ENCODE peak calls at places on chromosomes 6 and 20, in four cellular contexts. S is AG04450, W is hepatocyte, G is NCI-H345. A is an unnamed sample.

GRCh38 chr20:33914871-33915270 is 78.8 kb upstream of the RALY start:
- DNase-seq in S (peak), G (peak), W (no peak), A (no peak)

GRCh38 chr6:82178084-82178758 is 69.3 kb downstream of the IBTK start:
- DNase-seq in W (no peak), S (no peak), G (no peak), A (peak)

GRCh38 chr6:133632206-133632605 is 256.7 kb upstream of the TCF21 start:
- DNase-seq in W (peak), S (no peak), G (no peak), A (no peak)

GRCh38 chr20:46563170-46563847 is 12.9 kb upstream of the OCSTAMP start:
- DNase-seq in S (no peak), W (no peak), G (no peak), A (no peak)

GRCh38 chr20:7716286-7716972 is 223.8 kb downstream of the HAO1 start:
- DNase-seq in G (no peak), W (no peak), S (no peak), A (no peak)

GRCh38 chr20:30811896-30812671 is 445.4 kb upstream of the DEFB115 start:
- DNase-seq in S (no peak), W (no peak), G (peak), A (no peak)

GRCh38 chr6:12584631-12585405 is 131.7 kb upstream of the PHACTR1 start:
- DNase-seq in W (no peak), S (no peak), G (no peak), A (no peak)

GRCh38 chr6:54916858-54917257 is 70.3 kb downstream of the FAM83B start:
- DNase-seq in S (no peak), G (no peak), W (peak), A (peak)

GRCh38 chr20:10532351-10532750 is 97.2 kb downstream of the SLX4IP start:
- DNase-seq in W (no peak), G (no peak), S (no peak), A (no peak)

GRCh38 chr6:62891065-62891647 is 320.1 kb upstream of the FKBP1C start:
- DNase-seq in S (no peak), G (no peak), W (peak), A (peak)

GRCh38 chr6:143539723-143540122 is 28.2 kb upstream of the FUCA2 start:
- DNase-seq in G (no peak), W (no peak), S (no peak), A (no peak)

GRCh38 chr6:43695078-43695966 is 7.7 kb upstream of the MRPS18A start:
- DNase-seq in S (no peak), W (peak), G (peak), A (peak)

A was measured in COR-L47.